ENCODE peak calls at places on chromosome 11, in six cellular contexts. One of them, this sample, is unnamed.

GRCh38 chr11:88282789-88283188 is 54.7 kb downstream of the CTSC start:
- DNase-seq in SW480: no peak
- DNase-seq in neural crest cell: no peak
- DNase-seq in CD8-positive, alpha-beta T cell: no peak
- DNase-seq in germinal center: no peak
- DNase-seq in T follicular helper cell: no peak
- DNase-seq in this sample: no peak

GRCh38 chr11:2314136-2314524 is 12.3 kb downstream of the TSPAN32 start:
- DNase-seq in neural crest cell: no peak
- DNase-seq in germinal center: no peak
- DNase-seq in SW480: no peak
- DNase-seq in CD8-positive, alpha-beta T cell: no peak
- DNase-seq in T follicular helper cell: no peak
- DNase-seq in this sample: no peak

GRCh38 chr11:65639623-65640482 is 2.0 kb downstream of the SIPA1 start:
- DNase-seq in SW480: no peak
- DNase-seq in T follicular helper cell: peak; percentile 78
- DNase-seq in germinal center: peak; percentile 79
- DNase-seq in neural crest cell: no peak
- DNase-seq in CD8-positive, alpha-beta T cell: peak; percentile 64
- DNase-seq in this sample: peak; percentile 98

GRCh38 chr11:93209476-93209875 is 11.7 kb upstream of the SLC36A4 start:
- DNase-seq in CD8-positive, alpha-beta T cell: no peak
- DNase-seq in germinal center: no peak
- DNase-seq in T follicular helper cell: no peak
- DNase-seq in SW480: no peak
- DNase-seq in neural crest cell: no peak
- DNase-seq in this sample: no peak

GRCh38 chr11:88188251-88189030 is 13.2 kb upstream of the RAB38 start:
- DNase-seq in T follicular helper cell: no peak
- DNase-seq in germinal center: no peak
- DNase-seq in SW480: no peak
- DNase-seq in neural crest cell: no peak
- DNase-seq in CD8-positive, alpha-beta T cell: no peak
- DNase-seq in this sample: no peak

GRCh38 chr11:111957663-111958415 is 20.7 kb downstream of the DIXDC1 start:
- DNase-seq in neural crest cell: no peak
- DNase-seq in SW480: no peak
- DNase-seq in CD8-positive, alpha-beta T cell: no peak
- DNase-seq in T follicular helper cell: no peak
- DNase-seq in germinal center: no peak
- DNase-seq in this sample: no peak

GRCh38 chr11:109303342-109303741 is 118.6 kb upstream of the C11orf87 start:
- DNase-seq in SW480: peak; percentile 1
- DNase-seq in T follicular helper cell: no peak
- DNase-seq in neural crest cell: no peak
- DNase-seq in germinal center: no peak
- DNase-seq in CD8-positive, alpha-beta T cell: no peak
- DNase-seq in this sample: no peak

GRCh38 chr11:24295360-24295759 is 201.5 kb upstream of the LUZP2 start:
- DNase-seq in neural crest cell: no peak
- DNase-seq in SW480: no peak
- DNase-seq in T follicular helper cell: no peak
- DNase-seq in germinal center: no peak
- DNase-seq in CD8-positive, alpha-beta T cell: no peak
- DNase-seq in this sample: no peak